ENCODE peak calls at places on chromosomes 12 and 14, in five cellular contexts. C is Right ventricle myocardium superior, W is NCI-H1694 treated with DMSO at 0.1 percent for 48 hours, Y is transverse colon, B is EL. N is an unnamed sample.

GRCh38 chr14:58466459-58466858 is 38.9 kb downstream of the KIAA0586 start:
- DNase-seq in C (no peak), W (no peak), Y (no peak), B (no peak), N (no peak)

GRCh38 chr12:4026476-4026875 is 153.3 kb upstream of the PARP11 start:
- DNase-seq in C (no peak), W (no peak), Y (no peak), B (no peak), N (no peak)

GRCh38 chr12:88267630-88268029 is 125.5 kb downstream of the TMTC3 start:
- DNase-seq in C (no peak), W (no peak), Y (no peak), B (no peak), N (no peak)

GRCh38 chr12:56792678-56793077 is 29.6 kb downstream of the HSD17B6 start:
- DNase-seq in C (no peak), W (no peak), Y (no peak), B (no peak), N (no peak)

GRCh38 chr12:55034218-55034617 is 14.4 kb downstream of the NEUROD4 start:
- DNase-seq in C (no peak), W (no peak), Y (no peak), B (no peak), N (no peak)

GRCh38 chr12:46201284-46201789 is 67.5 kb downstream of the SLC38A1 start:
- DNase-seq in C (no peak), W (no peak), Y (no peak), B (no peak), N (no peak)

GRCh38 chr12:67222302-67222701 is 46.9 kb upstream of the CAND1 start:
- DNase-seq in C (no peak), W (peak), Y (no peak), B (peak), N (no peak)

GRCh38 chr12:116864371-116865160 is 16.7 kb downstream of the HRK start:
- DNase-seq in C (no peak), W (no peak), Y (no peak), B (peak), N (no peak)

GRCh38 chr12:27331927-27332324 is 710 bp upstream of the BMAL2 start:
- DNase-seq in C (no peak), W (no peak), Y (no peak), B (peak), N (no peak)

GRCh38 chr12:58310828-58311273 is 369.5 kb downstream of the ATP23 start:
- DNase-seq in C (no peak), W (no peak), Y (no peak), B (peak), N (no peak)

GRCh38 chr12:14771651-14772137 is 31.6 kb downstream of the WBP11 start:
- DNase-seq in C (no peak), W (no peak), Y (no peak), B (no peak), N (no peak)

N was measured in left ventricle myocardium superior.